ENCODE peak calls at places on chromosomes 13 and 19, in ten cellular contexts. One of them, this sample, is unnamed.

GRCh38 chr13:46660408-46660807 is 107.4 kb downstream of the LRCH1 start:
- DNase-seq in choroid plexus epithelial cell: no peak
- DNase-seq in cardiac fibroblast: no peak
- DNase-seq in OCI-LY7: no peak
- DNase-seq in glutamatergic neuron: no peak
- DNase-seq in B cell: no peak
- DNase-seq in omental fat pad: no peak
- DNase-seq in mucosa of descending colon: no peak
- DNase-seq in CD14-positive monocyte: no peak
- DNase-seq in ascending aorta: no peak
- DNase-seq in this sample: no peak

GRCh38 chr19:47044946-47045866 is 3.2 kb downstream of the TMEM160 start:
- DNase-seq in choroid plexus epithelial cell: no peak
- DNase-seq in cardiac fibroblast: no peak
- DNase-seq in OCI-LY7: no peak
- DNase-seq in glutamatergic neuron: no peak
- DNase-seq in B cell: peak; percentile 12
- DNase-seq in omental fat pad: no peak
- DNase-seq in mucosa of descending colon: no peak
- DNase-seq in CD14-positive monocyte: no peak
- DNase-seq in ascending aorta: no peak
- DNase-seq in this sample: no peak

GRCh38 chr13:113862766-113863510 is 938 bp downstream of the GAS6 start:
- DNase-seq in choroid plexus epithelial cell: peak; percentile 24
- DNase-seq in cardiac fibroblast: peak; percentile 45
- DNase-seq in OCI-LY7: no peak
- DNase-seq in glutamatergic neuron: peak; percentile 54
- DNase-seq in B cell: peak; percentile 39
- DNase-seq in omental fat pad: peak; percentile 29
- DNase-seq in mucosa of descending colon: peak; percentile 59
- DNase-seq in CD14-positive monocyte: no peak
- DNase-seq in ascending aorta: no peak
- DNase-seq in this sample: peak; percentile 82

GRCh38 chr19:44814132-44814470 is 5.2 kb downstream of the BCAM start:
- DNase-seq in choroid plexus epithelial cell: no peak
- DNase-seq in cardiac fibroblast: no peak
- DNase-seq in OCI-LY7: no peak
- DNase-seq in glutamatergic neuron: no peak
- DNase-seq in B cell: no peak
- DNase-seq in omental fat pad: no peak
- DNase-seq in mucosa of descending colon: no peak
- DNase-seq in CD14-positive monocyte: no peak
- DNase-seq in ascending aorta: no peak
- DNase-seq in this sample: no peak

GRCh38 chr19:17748884-17749638 is 2.2 kb upstream of the FCHO1 start:
- DNase-seq in choroid plexus epithelial cell: no peak
- DNase-seq in cardiac fibroblast: no peak
- DNase-seq in OCI-LY7: no peak
- DNase-seq in glutamatergic neuron: no peak
- DNase-seq in B cell: no peak
- DNase-seq in omental fat pad: no peak
- DNase-seq in mucosa of descending colon: no peak
- DNase-seq in CD14-positive monocyte: no peak
- DNase-seq in ascending aorta: no peak
- DNase-seq in this sample: no peak

GRCh38 chr13:31591834-31592233 is 147.5 kb upstream of the RXFP2 start:
- DNase-seq in choroid plexus epithelial cell: no peak
- DNase-seq in cardiac fibroblast: no peak
- DNase-seq in OCI-LY7: no peak
- DNase-seq in glutamatergic neuron: no peak
- DNase-seq in B cell: no peak
- DNase-seq in omental fat pad: no peak
- DNase-seq in mucosa of descending colon: no peak
- DNase-seq in CD14-positive monocyte: no peak
- DNase-seq in ascending aorta: no peak
- DNase-seq in this sample: no peak

GRCh38 chr13:109198585-109198984 is 569.2 kb downstream of the MYO16 start:
- DNase-seq in choroid plexus epithelial cell: peak; percentile 27
- DNase-seq in cardiac fibroblast: peak; percentile 31
- DNase-seq in OCI-LY7: no peak
- DNase-seq in glutamatergic neuron: no peak
- DNase-seq in B cell: no peak
- DNase-seq in omental fat pad: no peak
- DNase-seq in mucosa of descending colon: no peak
- DNase-seq in CD14-positive monocyte: no peak
- DNase-seq in ascending aorta: no peak
- DNase-seq in this sample: no peak

GRCh38 chr13:64075543-64076271 is 2660.1 kb upstream of the PCDH20 start:
- DNase-seq in choroid plexus epithelial cell: no peak
- DNase-seq in cardiac fibroblast: no peak
- DNase-seq in OCI-LY7: no peak
- DNase-seq in glutamatergic neuron: no peak
- DNase-seq in B cell: no peak
- DNase-seq in omental fat pad: no peak
- DNase-seq in mucosa of descending colon: no peak
- DNase-seq in CD14-positive monocyte: no peak
- DNase-seq in ascending aorta: no peak
- DNase-seq in this sample: no peak

GRCh38 chr19:35223084-35223790 is 5.3 kb downstream of the FAM187B start:
- DNase-seq in choroid plexus epithelial cell: no peak
- DNase-seq in cardiac fibroblast: no peak
- DNase-seq in OCI-LY7: no peak
- DNase-seq in glutamatergic neuron: no peak
- DNase-seq in B cell: no peak
- DNase-seq in omental fat pad: no peak
- DNase-seq in mucosa of descending colon: no peak
- DNase-seq in CD14-positive monocyte: no peak
- DNase-seq in ascending aorta: no peak
- DNase-seq in this sample: no peak

GRCh38 chr19:35223856-35224505 is 4.6 kb downstream of the FAM187B start:
- DNase-seq in choroid plexus epithelial cell: peak; percentile 10
- DNase-seq in cardiac fibroblast: no peak
- DNase-seq in OCI-LY7: no peak
- DNase-seq in glutamatergic neuron: no peak
- DNase-seq in B cell: no peak
- DNase-seq in omental fat pad: no peak
- DNase-seq in mucosa of descending colon: no peak
- DNase-seq in CD14-positive monocyte: no peak
- DNase-seq in ascending aorta: no peak
- DNase-seq in this sample: no peak

GRCh38 chr19:35226748-35227147 is 1.8 kb downstream of the FAM187B start:
- DNase-seq in choroid plexus epithelial cell: no peak
- DNase-seq in cardiac fibroblast: no peak
- DNase-seq in OCI-LY7: no peak
- DNase-seq in glutamatergic neuron: no peak
- DNase-seq in B cell: no peak
- DNase-seq in omental fat pad: no peak
- DNase-seq in mucosa of descending colon: no peak
- DNase-seq in CD14-positive monocyte: no peak
- DNase-seq in ascending aorta: no peak
- DNase-seq in this sample: no peak

GRCh38 chr19:35225951-35226350 is 2.6 kb downstream of the FAM187B start:
- DNase-seq in choroid plexus epithelial cell: no peak
- DNase-seq in cardiac fibroblast: no peak
- DNase-seq in OCI-LY7: no peak
- DNase-seq in glutamatergic neuron: no peak
- DNase-seq in B cell: no peak
- DNase-seq in omental fat pad: no peak
- DNase-seq in mucosa of descending colon: no peak
- DNase-seq in CD14-positive monocyte: no peak
- DNase-seq in ascending aorta: no peak
- DNase-seq in this sample: no peak

GRCh38 chr19:35224681-35225604 is 3.6 kb downstream of the FAM187B start:
- DNase-seq in choroid plexus epithelial cell: no peak
- DNase-seq in cardiac fibroblast: no peak
- DNase-seq in OCI-LY7: peak; percentile 32
- DNase-seq in glutamatergic neuron: no peak
- DNase-seq in B cell: peak; percentile 54
- DNase-seq in omental fat pad: no peak
- DNase-seq in mucosa of descending colon: no peak
- DNase-seq in CD14-positive monocyte: no peak
- DNase-seq in ascending aorta: no peak
- DNase-seq in this sample: no peak
- TF ChIP-seq CTCF in choroid plexus epithelial cell: peak; percentile 2
- TF ChIP-seq CTCF in cardiac fibroblast: no peak
- TF ChIP-seq CTCF in OCI-LY7: peak; percentile 18
- TF ChIP-seq CTCF in glutamatergic neuron: no peak
- TF ChIP-seq CTCF in B cell: no peak
- TF ChIP-seq CTCF in omental fat pad: no peak
- TF ChIP-seq CTCF in mucosa of descending colon: no peak
- TF ChIP-seq CTCF in CD14-positive monocyte: no peak
- TF ChIP-seq CTCF in ascending aorta: no peak
- TF ChIP-seq CTCF in this sample: no peak

GRCh38 chr19:49111218-49111998 is 2.8 kb upstream of the LIN7B start:
- DNase-seq in choroid plexus epithelial cell: no peak
- DNase-seq in cardiac fibroblast: no peak
- DNase-seq in OCI-LY7: no peak
- DNase-seq in glutamatergic neuron: no peak
- DNase-seq in B cell: no peak
- DNase-seq in omental fat pad: no peak
- DNase-seq in mucosa of descending colon: no peak
- DNase-seq in CD14-positive monocyte: no peak
- DNase-seq in ascending aorta: no peak
- DNase-seq in this sample: no peak

GRCh38 chr19:49107625-49108459 is 6.3 kb upstream of the LIN7B start:
- DNase-seq in choroid plexus epithelial cell: no peak
- DNase-seq in cardiac fibroblast: no peak
- DNase-seq in OCI-LY7: no peak
- DNase-seq in glutamatergic neuron: no peak
- DNase-seq in B cell: no peak
- DNase-seq in omental fat pad: no peak
- DNase-seq in mucosa of descending colon: no peak
- DNase-seq in CD14-positive monocyte: no peak
- DNase-seq in ascending aorta: no peak
- DNase-seq in this sample: no peak

GRCh38 chr19:49109051-49109450 is 5.1 kb upstream of the LIN7B start:
- DNase-seq in choroid plexus epithelial cell: no peak
- DNase-seq in cardiac fibroblast: no peak
- DNase-seq in OCI-LY7: no peak
- DNase-seq in glutamatergic neuron: no peak
- DNase-seq in B cell: no peak
- DNase-seq in omental fat pad: no peak
- DNase-seq in mucosa of descending colon: no peak
- DNase-seq in CD14-positive monocyte: no peak
- DNase-seq in ascending aorta: no peak
- DNase-seq in this sample: no peak

GRCh38 chr19:49109569-49110233 is 4.5 kb upstream of the LIN7B start:
- DNase-seq in choroid plexus epithelial cell: no peak
- DNase-seq in cardiac fibroblast: no peak
- DNase-seq in OCI-LY7: no peak
- DNase-seq in glutamatergic neuron: no peak
- DNase-seq in B cell: no peak
- DNase-seq in omental fat pad: no peak
- DNase-seq in mucosa of descending colon: no peak
- DNase-seq in CD14-positive monocyte: no peak
- DNase-seq in ascending aorta: no peak
- DNase-seq in this sample: no peak

GRCh38 chr19:49110567-49110966 is 3.6 kb upstream of the LIN7B start:
- DNase-seq in choroid plexus epithelial cell: peak; percentile 51
- DNase-seq in cardiac fibroblast: peak; percentile 59
- DNase-seq in OCI-LY7: no peak
- DNase-seq in glutamatergic neuron: no peak
- DNase-seq in B cell: no peak
- DNase-seq in omental fat pad: no peak
- DNase-seq in mucosa of descending colon: no peak
- DNase-seq in CD14-positive monocyte: no peak
- DNase-seq in ascending aorta: no peak
- DNase-seq in this sample: no peak
- TF ChIP-seq CTCF in choroid plexus epithelial cell: no peak
- TF ChIP-seq CTCF in cardiac fibroblast: no peak
- TF ChIP-seq CTCF in OCI-LY7: no peak
- TF ChIP-seq CTCF in glutamatergic neuron: no peak
- TF ChIP-seq CTCF in B cell: no peak
- TF ChIP-seq CTCF in omental fat pad: no peak
- TF ChIP-seq CTCF in mucosa of descending colon: no peak
- TF ChIP-seq CTCF in CD14-positive monocyte: no peak
- TF ChIP-seq CTCF in ascending aorta: no peak
- TF ChIP-seq CTCF in this sample: no peak

GRCh38 chr19:32067686-32068085 is 277.7 kb upstream of the ZNF507 start:
- DNase-seq in choroid plexus epithelial cell: no peak
- DNase-seq in cardiac fibroblast: no peak
- DNase-seq in OCI-LY7: no peak
- DNase-seq in glutamatergic neuron: no peak
- DNase-seq in B cell: no peak
- DNase-seq in omental fat pad: no peak
- DNase-seq in mucosa of descending colon: no peak
- DNase-seq in CD14-positive monocyte: no peak
- DNase-seq in ascending aorta: no peak
- DNase-seq in this sample: no peak
- TF ChIP-seq CTCF in choroid plexus epithelial cell: no peak
- TF ChIP-seq CTCF in cardiac fibroblast: no peak
- TF ChIP-seq CTCF in OCI-LY7: no peak
- TF ChIP-seq CTCF in glutamatergic neuron: no peak
- TF ChIP-seq CTCF in B cell: no peak
- TF ChIP-seq CTCF in omental fat pad: no peak
- TF ChIP-seq CTCF in mucosa of descending colon: no peak
- TF ChIP-seq CTCF in CD14-positive monocyte: no peak
- TF ChIP-seq CTCF in ascending aorta: no peak
- TF ChIP-seq CTCF in this sample: no peak

GRCh38 chr19:19643158-19644053 is at the start of gene GMIP:
- DNase-seq in choroid plexus epithelial cell: peak; percentile 49
- DNase-seq in cardiac fibroblast: peak; percentile 47
- DNase-seq in OCI-LY7: peak; percentile 85
- DNase-seq in glutamatergic neuron: peak; percentile 90
- DNase-seq in B cell: peak; percentile 94
- DNase-seq in omental fat pad: peak; percentile 63
- DNase-seq in mucosa of descending colon: peak; percentile 94
- DNase-seq in CD14-positive monocyte: peak; percentile 81
- DNase-seq in ascending aorta: peak; percentile 83
- DNase-seq in this sample: peak; percentile 85

GRCh38 chr19:19647037-19647835 is 3.8 kb upstream of the GMIP start:
- DNase-seq in choroid plexus epithelial cell: no peak
- DNase-seq in cardiac fibroblast: no peak
- DNase-seq in OCI-LY7: no peak
- DNase-seq in glutamatergic neuron: no peak
- DNase-seq in B cell: no peak
- DNase-seq in omental fat pad: no peak
- DNase-seq in mucosa of descending colon: no peak
- DNase-seq in CD14-positive monocyte: peak; percentile 38
- DNase-seq in ascending aorta: no peak
- DNase-seq in this sample: no peak

GRCh38 chr19:19642506-19643157 is 825 bp downstream of the GMIP start:
- DNase-seq in choroid plexus epithelial cell: no peak
- DNase-seq in cardiac fibroblast: peak; percentile 9
- DNase-seq in OCI-LY7: peak; percentile 29
- DNase-seq in glutamatergic neuron: peak; percentile 82
- DNase-seq in B cell: no peak
- DNase-seq in omental fat pad: no peak
- DNase-seq in mucosa of descending colon: no peak
- DNase-seq in CD14-positive monocyte: peak; percentile 46
- DNase-seq in ascending aorta: no peak
- DNase-seq in this sample: no peak

GRCh38 chr19:19645233-19645870 is 1.9 kb upstream of the GMIP start:
- DNase-seq in choroid plexus epithelial cell: no peak
- DNase-seq in cardiac fibroblast: no peak
- DNase-seq in OCI-LY7: no peak
- DNase-seq in glutamatergic neuron: no peak
- DNase-seq in B cell: no peak
- DNase-seq in omental fat pad: no peak
- DNase-seq in mucosa of descending colon: no peak
- DNase-seq in CD14-positive monocyte: peak; percentile 46
- DNase-seq in ascending aorta: no peak
- DNase-seq in this sample: no peak

DNA sequence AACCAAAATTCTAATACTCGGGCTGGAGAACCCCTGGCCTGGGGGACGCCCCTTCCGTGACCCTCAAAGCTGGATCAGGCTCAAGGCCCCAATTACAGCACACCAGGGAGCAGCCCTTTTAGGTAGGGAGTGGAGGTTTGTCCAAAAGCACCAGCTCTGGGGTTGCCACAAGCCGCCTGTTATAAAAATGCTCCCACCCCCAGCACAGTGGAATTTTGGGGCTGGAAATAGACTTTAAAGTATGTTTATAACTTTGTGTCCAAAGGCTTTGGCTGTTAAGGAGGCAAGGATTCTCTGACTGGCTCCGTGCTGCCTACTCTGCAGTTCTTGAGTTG is 564 bp upstream of the GMIP start:
- DNase-seq in choroid plexus epithelial cell: no peak
- DNase-seq in cardiac fibroblast: no peak
- DNase-seq in OCI-LY7: no peak
- DNase-seq in glutamatergic neuron: no peak
- DNase-seq in B cell: no peak
- DNase-seq in omental fat pad: no peak
- DNase-seq in mucosa of descending colon: no peak
- DNase-seq in CD14-positive monocyte: no peak
- DNase-seq in ascending aorta: no peak
- DNase-seq in this sample: no peak
- TF ChIP-seq CTCF in choroid plexus epithelial cell: no peak
- TF ChIP-seq CTCF in cardiac fibroblast: no peak
- TF ChIP-seq CTCF in OCI-LY7: peak; percentile 57
- TF ChIP-seq CTCF in glutamatergic neuron: peak; percentile 67
- TF ChIP-seq CTCF in B cell: no peak
- TF ChIP-seq CTCF in omental fat pad: no peak
- TF ChIP-seq CTCF in mucosa of descending colon: no peak
- TF ChIP-seq CTCF in CD14-positive monocyte: peak; percentile 55
- TF ChIP-seq CTCF in ascending aorta: no peak
- TF ChIP-seq CTCF in this sample: no peak

This sample was measured in MM.1S.